ENCODE peak calls at places on chromosomes 3 and 15, in nine cellular contexts. One of them, this sample, is unnamed. For H3K4me1 and H3K27me3, the result is how much of the 10 kb centered on the place peaks cover.

GRCh38 chr3:40914475-40914874 is 284.8 kb upstream of the CTNNB1 start:
- DNase-seq in stomach: no peak
- DNase-seq in spleen: no peak
- DNase-seq in HepG2: no peak
- DNase-seq in breast epithelium: no peak
- DNase-seq in esophagus muscularis mucosa: no peak
- DNase-seq in prostate gland: no peak
- DNase-seq in GM23338: no peak
- DNase-seq in suprapubic skin: no peak
- DNase-seq in this sample: no peak

GRCh38 chr15:85690546-85691226 is 104.0 kb downstream of the KLHL25 start:
- DNase-seq in stomach: no peak
- DNase-seq in HepG2: no peak
- DNase-seq in suprapubic skin: no peak
- DNase-seq in breast epithelium: no peak
- DNase-seq in GM23338: no peak
- DNase-seq in prostate gland: no peak
- DNase-seq in spleen: no peak
- DNase-seq in esophagus muscularis mucosa: no peak
- DNase-seq in this sample: peak

GRCh38 chr15:57857871-57858270 is 151.4 kb downstream of the POLR2M start:
- DNase-seq in spleen: no peak
- DNase-seq in suprapubic skin: no peak
- DNase-seq in GM23338: no peak
- DNase-seq in breast epithelium: no peak
- DNase-seq in HepG2: no peak
- DNase-seq in prostate gland: no peak
- DNase-seq in stomach: no peak
- DNase-seq in esophagus muscularis mucosa: peak
- DNase-seq in this sample: no peak

GRCh38 chr3:149090907-149091306 is 4.6 kb upstream of the HLTF start:
- DNase-seq in esophagus muscularis mucosa: no peak
- DNase-seq in HepG2: no peak
- DNase-seq in breast epithelium: no peak
- DNase-seq in GM23338: no peak
- DNase-seq in prostate gland: no peak
- DNase-seq in stomach: no peak
- DNase-seq in suprapubic skin: no peak
- DNase-seq in spleen: no peak
- DNase-seq in this sample: no peak

GRCh38 chr3:126155819-126156218 is 24.6 kb downstream of the ALDH1L1 start:
- DNase-seq in prostate gland: no peak
- DNase-seq in spleen: peak
- DNase-seq in HepG2: no peak
- DNase-seq in suprapubic skin: no peak
- DNase-seq in GM23338: no peak
- DNase-seq in stomach: no peak
- DNase-seq in esophagus muscularis mucosa: peak
- DNase-seq in breast epithelium: no peak
- DNase-seq in this sample: no peak

GRCh38 chr3:142947352-142947751 is 16.1 kb downstream of the PAQR9 start:
- DNase-seq in stomach: no peak
- DNase-seq in prostate gland: no peak
- DNase-seq in esophagus muscularis mucosa: no peak
- DNase-seq in suprapubic skin: no peak
- DNase-seq in spleen: no peak
- DNase-seq in GM23338: peak
- DNase-seq in HepG2: no peak
- DNase-seq in breast epithelium: no peak
- DNase-seq in this sample: no peak

GRCh38 chr3:195522254-195523023 is 20.7 kb downstream of the PPP1R2 start:
- DNase-seq in stomach: no peak
- DNase-seq in prostate gland: no peak
- DNase-seq in spleen: no peak
- DNase-seq in suprapubic skin: no peak
- DNase-seq in esophagus muscularis mucosa: no peak
- DNase-seq in HepG2: no peak
- DNase-seq in breast epithelium: no peak
- DNase-seq in GM23338: peak
- DNase-seq in this sample: peak

GRCh38 chr3:129020691-129021090 is 19.6 kb downstream of the EFCC1 start:
- DNase-seq in prostate gland: no peak
- DNase-seq in GM23338: no peak
- DNase-seq in esophagus muscularis mucosa: no peak
- DNase-seq in HepG2: no peak
- DNase-seq in stomach: no peak
- DNase-seq in breast epithelium: no peak
- DNase-seq in suprapubic skin: no peak
- DNase-seq in spleen: no peak
- DNase-seq in this sample: no peak

GRCh38 chr15:74338676-74339075 is 28.8 kb downstream of the CYP11A1 start:
- DNase-seq in breast epithelium: no peak
- DNase-seq in HepG2: no peak
- DNase-seq in stomach: no peak
- DNase-seq in GM23338: no peak
- DNase-seq in suprapubic skin: no peak
- DNase-seq in spleen: no peak
- DNase-seq in esophagus muscularis mucosa: no peak
- DNase-seq in prostate gland: no peak
- DNase-seq in this sample: no peak

GRCh38 chr15:26051771-26052685 is 188.9 kb upstream of the ATP10A start:
- DNase-seq in HepG2: no peak
- DNase-seq in stomach: no peak
- DNase-seq in GM23338: no peak
- DNase-seq in spleen: no peak
- DNase-seq in breast epithelium: no peak
- DNase-seq in suprapubic skin: no peak
- DNase-seq in esophagus muscularis mucosa: no peak
- DNase-seq in prostate gland: no peak
- DNase-seq in this sample: no peak

GRCh38 chr15:100712226-100712625 is 109.8 kb downstream of the ASB7 start:
- DNase-seq in esophagus muscularis mucosa: no peak
- DNase-seq in HepG2: no peak
- DNase-seq in suprapubic skin: peak
- DNase-seq in breast epithelium: peak
- DNase-seq in spleen: peak
- DNase-seq in prostate gland: no peak
- DNase-seq in GM23338: no peak
- DNase-seq in stomach: no peak
- DNase-seq in this sample: no peak

DNA sequence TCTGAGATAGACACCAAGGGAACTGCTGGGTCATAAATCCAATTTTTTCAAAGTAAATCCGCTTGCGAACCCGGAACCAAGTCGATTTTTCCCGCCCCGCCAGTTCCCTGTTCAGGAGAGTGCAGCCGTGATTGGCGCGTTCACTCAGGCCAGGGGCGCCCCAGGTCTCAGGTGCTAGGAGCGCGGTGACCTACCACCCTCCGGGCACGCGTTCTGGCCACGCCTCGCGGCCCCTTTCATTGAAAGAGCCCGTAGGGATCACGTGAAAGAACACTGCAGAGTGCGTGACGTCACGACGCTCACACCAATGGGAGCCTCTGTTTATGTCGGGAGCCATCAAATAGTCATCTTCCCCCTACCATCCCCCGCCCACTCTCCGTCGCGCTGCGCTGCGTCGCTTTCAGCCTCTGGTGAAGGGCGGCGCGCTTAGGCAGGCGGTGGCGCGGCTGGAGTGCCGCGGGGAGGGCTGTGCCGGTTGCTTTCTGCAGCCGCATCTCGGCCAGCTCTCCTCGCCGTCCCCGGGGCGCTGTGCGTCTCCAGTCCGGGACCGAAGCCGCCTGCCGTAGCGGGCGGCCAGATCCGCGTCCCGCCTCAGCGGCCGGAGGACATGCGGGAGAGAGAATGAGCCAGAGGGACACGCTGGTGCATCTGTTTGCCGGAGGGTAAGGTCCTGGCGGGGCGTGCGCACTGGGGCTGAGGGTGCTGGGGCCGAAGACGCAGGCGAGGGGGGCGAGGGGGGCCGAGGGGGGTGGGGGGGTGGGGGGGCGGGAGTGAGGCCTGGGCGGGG is at the start of gene SLC25A36:
- DNase-seq in breast epithelium: peak
- DNase-seq in prostate gland: peak
- DNase-seq in suprapubic skin: peak
- DNase-seq in GM23338: peak
- DNase-seq in spleen: peak
- DNase-seq in HepG2: peak
- DNase-seq in stomach: peak
- DNase-seq in esophagus muscularis mucosa: peak
- DNase-seq in this sample: peak
- TF ChIP-seq POLR2AphosphoS5 in breast epithelium: peak
- TF ChIP-seq POLR2AphosphoS5 in prostate gland: peak
- TF ChIP-seq POLR2AphosphoS5 in suprapubic skin: peak
- TF ChIP-seq POLR2AphosphoS5 in GM23338: peak
- TF ChIP-seq POLR2AphosphoS5 in spleen: peak
- TF ChIP-seq POLR2AphosphoS5 in HepG2: peak
- TF ChIP-seq POLR2AphosphoS5 in stomach: peak
- TF ChIP-seq POLR2AphosphoS5 in esophagus muscularis mucosa: peak
- TF ChIP-seq POLR2AphosphoS5 in this sample: peak

GRCh38 chr3:99659965-99660364 is 21.6 kb downstream of the COL8A1 start:
- DNase-seq in suprapubic skin: no peak
- DNase-seq in breast epithelium: no peak
- DNase-seq in GM23338: no peak
- DNase-seq in HepG2: no peak
- DNase-seq in prostate gland: no peak
- DNase-seq in spleen: no peak
- DNase-seq in esophagus muscularis mucosa: no peak
- DNase-seq in stomach: no peak
- DNase-seq in this sample: peak

GRCh38 chr3:99666201-99666600 is 27.8 kb downstream of the COL8A1 start:
- DNase-seq in suprapubic skin: no peak
- DNase-seq in esophagus muscularis mucosa: no peak
- DNase-seq in prostate gland: no peak
- DNase-seq in breast epithelium: no peak
- DNase-seq in spleen: no peak
- DNase-seq in GM23338: no peak
- DNase-seq in stomach: no peak
- DNase-seq in HepG2: no peak
- DNase-seq in this sample: no peak

GRCh38 chr3:99662838-99663570 is 24.6 kb downstream of the COL8A1 start:
- DNase-seq in spleen: no peak
- DNase-seq in GM23338: peak
- DNase-seq in prostate gland: no peak
- DNase-seq in esophagus muscularis mucosa: no peak
- DNase-seq in HepG2: no peak
- DNase-seq in suprapubic skin: no peak
- DNase-seq in stomach: no peak
- DNase-seq in breast epithelium: no peak
- DNase-seq in this sample: no peak

GRCh38 chr3:99665017-99665416 is 26.6 kb downstream of the COL8A1 start:
- DNase-seq in stomach: no peak
- DNase-seq in prostate gland: no peak
- DNase-seq in GM23338: no peak
- DNase-seq in spleen: no peak
- DNase-seq in HepG2: no peak
- DNase-seq in suprapubic skin: no peak
- DNase-seq in breast epithelium: no peak
- DNase-seq in esophagus muscularis mucosa: no peak
- DNase-seq in this sample: no peak

GRCh38 chr3:99663981-99664380 is 25.6 kb downstream of the COL8A1 start:
- DNase-seq in breast epithelium: no peak
- DNase-seq in GM23338: no peak
- DNase-seq in esophagus muscularis mucosa: no peak
- DNase-seq in prostate gland: no peak
- DNase-seq in HepG2: no peak
- DNase-seq in stomach: no peak
- DNase-seq in suprapubic skin: no peak
- DNase-seq in spleen: no peak
- DNase-seq in this sample: peak
- H3K4me1 ChIP-seq in breast epithelium: under half
- H3K4me1 ChIP-seq in GM23338: under half
- H3K4me1 ChIP-seq in esophagus muscularis mucosa: under half
- H3K4me1 ChIP-seq in prostate gland: under half
- H3K4me1 ChIP-seq in HepG2: under half
- H3K4me1 ChIP-seq in stomach: under half
- H3K4me1 ChIP-seq in suprapubic skin: under half
- H3K4me1 ChIP-seq in spleen: under half
- H3K4me1 ChIP-seq in this sample: half or more

DNA sequence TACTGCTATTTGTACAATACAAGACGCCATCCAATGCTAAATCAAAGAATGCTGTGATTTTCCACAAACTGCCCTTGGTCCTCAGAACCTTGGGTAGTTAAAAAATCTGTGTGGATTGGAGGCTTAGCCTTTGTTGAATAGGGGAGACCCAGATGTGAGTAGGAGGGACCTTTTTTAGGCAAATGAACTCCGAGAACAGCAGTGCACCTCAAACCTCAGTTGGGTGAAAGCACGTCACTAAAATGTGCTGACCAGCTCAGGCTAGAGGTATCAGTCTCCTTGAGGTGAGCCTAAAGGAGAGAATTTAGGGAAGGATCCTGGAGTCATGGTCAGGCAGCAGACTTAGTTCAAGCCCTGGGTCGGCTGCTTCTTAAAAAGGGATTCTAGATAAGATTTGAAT is 200.7 kb downstream of the SOX2 start:
- DNase-seq in stomach: no peak
- DNase-seq in suprapubic skin: no peak
- DNase-seq in esophagus muscularis mucosa: no peak
- DNase-seq in spleen: no peak
- DNase-seq in HepG2: no peak
- DNase-seq in GM23338: no peak
- DNase-seq in prostate gland: no peak
- DNase-seq in breast epithelium: no peak
- DNase-seq in this sample: no peak
- H3K27me3 ChIP-seq in stomach: under half
- H3K27me3 ChIP-seq in suprapubic skin: under half
- H3K27me3 ChIP-seq in esophagus muscularis mucosa: under half
- H3K27me3 ChIP-seq in spleen: under half
- H3K27me3 ChIP-seq in HepG2: under half
- H3K27me3 ChIP-seq in GM23338: under half
- H3K27me3 ChIP-seq in prostate gland: under half
- H3K27me3 ChIP-seq in breast epithelium: under half
- H3K27me3 ChIP-seq in this sample: under half

GRCh38 chr3:53708001-53708621 is 138.1 kb downstream of the CHDH start:
- DNase-seq in breast epithelium: no peak
- DNase-seq in prostate gland: no peak
- DNase-seq in spleen: no peak
- DNase-seq in HepG2: no peak
- DNase-seq in GM23338: no peak
- DNase-seq in stomach: peak
- DNase-seq in suprapubic skin: no peak
- DNase-seq in esophagus muscularis mucosa: peak
- DNase-seq in this sample: no peak

GRCh38 chr3:53711387-53711786 is 134.8 kb downstream of the CHDH start:
- DNase-seq in esophagus muscularis mucosa: no peak
- DNase-seq in spleen: no peak
- DNase-seq in HepG2: no peak
- DNase-seq in breast epithelium: no peak
- DNase-seq in GM23338: no peak
- DNase-seq in suprapubic skin: no peak
- DNase-seq in prostate gland: no peak
- DNase-seq in stomach: peak
- DNase-seq in this sample: no peak

GRCh38 chr3:53709256-53709655 is 137.0 kb downstream of the CHDH start:
- DNase-seq in prostate gland: no peak
- DNase-seq in breast epithelium: no peak
- DNase-seq in spleen: no peak
- DNase-seq in suprapubic skin: no peak
- DNase-seq in HepG2: no peak
- DNase-seq in esophagus muscularis mucosa: peak
- DNase-seq in stomach: peak
- DNase-seq in GM23338: no peak
- DNase-seq in this sample: no peak

GRCh38 chr3:53712817-53713388 is 133.3 kb downstream of the CHDH start:
- DNase-seq in GM23338: no peak
- DNase-seq in HepG2: no peak
- DNase-seq in stomach: no peak
- DNase-seq in suprapubic skin: no peak
- DNase-seq in breast epithelium: no peak
- DNase-seq in spleen: no peak
- DNase-seq in prostate gland: no peak
- DNase-seq in esophagus muscularis mucosa: no peak
- DNase-seq in this sample: no peak

GRCh38 chr3:53709856-53710674 is 136.2 kb downstream of the CHDH start:
- DNase-seq in esophagus muscularis mucosa: peak
- DNase-seq in spleen: peak
- DNase-seq in stomach: peak
- DNase-seq in suprapubic skin: peak
- DNase-seq in prostate gland: peak
- DNase-seq in breast epithelium: peak
- DNase-seq in GM23338: peak
- DNase-seq in HepG2: peak
- DNase-seq in this sample: peak
- TF ChIP-seq POLR2AphosphoS5 in esophagus muscularis mucosa: no peak
- TF ChIP-seq POLR2AphosphoS5 in spleen: no peak
- TF ChIP-seq POLR2AphosphoS5 in stomach: no peak
- TF ChIP-seq POLR2AphosphoS5 in suprapubic skin: no peak
- TF ChIP-seq POLR2AphosphoS5 in prostate gland: peak
- TF ChIP-seq POLR2AphosphoS5 in breast epithelium: no peak
- TF ChIP-seq POLR2AphosphoS5 in GM23338: no peak
- TF ChIP-seq POLR2AphosphoS5 in HepG2: no peak
- TF ChIP-seq POLR2AphosphoS5 in this sample: no peak